ENCODE peak calls at places on chromosome 4, in seven cellular contexts. One of them, this sample, is unnamed.
A peak's percentile ranks its signal among the peaks of the same experiment; 100 is the strongest.

GRCh38 chr4:102501176-102501634 is at the start of gene NFKB1:
- DNase-seq in K562: no peak
- DNase-seq in GM12878: peak; percentile 55
- DNase-seq in HepG2: peak; percentile 54
- DNase-seq in SK-N-SH: no peak
- DNase-seq in GM12892: peak; percentile 38
- DNase-seq in H1: no peak
- DNase-seq in this sample: peak; percentile 44

GRCh38 chr4:109548655-109549054 is 11.4 kb upstream of the MCUB start:
- DNase-seq in GM12892: no peak
- DNase-seq in K562: no peak
- DNase-seq in GM12878: no peak
- DNase-seq in SK-N-SH: no peak
- DNase-seq in H1: no peak
- DNase-seq in HepG2: no peak
- DNase-seq in this sample: no peak

GRCh38 chr4:17597517-17597916 is 16.9 kb upstream of the MED28 start:
- DNase-seq in SK-N-SH: peak; percentile 21
- DNase-seq in GM12892: no peak
- DNase-seq in HepG2: no peak
- DNase-seq in H1: no peak
- DNase-seq in K562: no peak
- DNase-seq in GM12878: no peak
- DNase-seq in this sample: no peak

GRCh38 chr4:185144601-185145240 is 1.7 kb downstream of the SLC25A4 start:
- DNase-seq in K562: no peak
- DNase-seq in SK-N-SH: no peak
- DNase-seq in GM12878: no peak
- DNase-seq in H1: no peak
- DNase-seq in HepG2: peak; percentile 22
- DNase-seq in GM12892: no peak
- DNase-seq in this sample: no peak

GRCh38 chr4:52076731-52077130 is 25.6 kb downstream of the SPATA18 start:
- DNase-seq in GM12878: no peak
- DNase-seq in K562: no peak
- DNase-seq in H1: peak; percentile 44
- DNase-seq in GM12892: no peak
- DNase-seq in SK-N-SH: peak; percentile 60
- DNase-seq in HepG2: no peak
- DNase-seq in this sample: no peak

GRCh38 chr4:2390780-2391490 is 27.5 kb downstream of the ZFYVE28 start:
- DNase-seq in GM12892: no peak
- DNase-seq in K562: no peak
- DNase-seq in GM12878: no peak
- DNase-seq in HepG2: no peak
- DNase-seq in SK-N-SH: peak; percentile 80
- DNase-seq in H1: no peak
- DNase-seq in this sample: no peak

GRCh38 chr4:2824329-2825183 is 19.1 kb upstream of the ADD1 start:
- DNase-seq in SK-N-SH: no peak
- DNase-seq in H1: no peak
- DNase-seq in GM12892: peak; percentile 19
- DNase-seq in HepG2: no peak
- DNase-seq in GM12878: no peak
- DNase-seq in K562: no peak
- DNase-seq in this sample: no peak

GRCh38 chr4:95129708-95130343 is 372.1 kb downstream of the BMPR1B start:
- DNase-seq in HepG2: no peak
- DNase-seq in K562: no peak
- DNase-seq in H1: no peak
- DNase-seq in GM12892: no peak
- DNase-seq in SK-N-SH: no peak
- DNase-seq in GM12878: no peak
- DNase-seq in this sample: no peak

GRCh38 chr4:185395255-185395955 is at the start of gene LRP2BP:
- DNase-seq in SK-N-SH: no peak
- DNase-seq in GM12892: no peak
- DNase-seq in GM12878: peak; percentile 48
- DNase-seq in K562: no peak
- DNase-seq in HepG2: peak; percentile 59
- DNase-seq in H1: no peak
- DNase-seq in this sample: no peak

GRCh38 chr4:184664445-184665210 is 15.1 kb downstream of the PRIMPOL start:
- DNase-seq in GM12892: no peak
- DNase-seq in HepG2: no peak
- DNase-seq in H1: no peak
- DNase-seq in K562: peak; percentile 63
- DNase-seq in SK-N-SH: peak; percentile 32
- DNase-seq in GM12878: no peak
- DNase-seq in this sample: no peak

GRCh38 chr4:74449571-74450297 is 4.8 kb downstream of the AREG start:
- DNase-seq in HepG2: no peak
- DNase-seq in SK-N-SH: no peak
- DNase-seq in K562: no peak
- DNase-seq in GM12878: no peak
- DNase-seq in GM12892: no peak
- DNase-seq in H1: no peak
- DNase-seq in this sample: no peak

GRCh38 chr4:155769092-155769491 is 10.3 kb downstream of the GUCY1B1 start:
- DNase-seq in GM12878: no peak
- DNase-seq in HepG2: no peak
- DNase-seq in K562: no peak
- DNase-seq in SK-N-SH: no peak
- DNase-seq in GM12892: no peak
- DNase-seq in H1: no peak
- DNase-seq in this sample: no peak

GRCh38 chr4:183098080-183098722 is 856 bp upstream of the WWC2 start:
- DNase-seq in H1: no peak
- DNase-seq in HepG2: peak; percentile 47
- DNase-seq in SK-N-SH: peak; percentile 81
- DNase-seq in K562: peak; percentile 62
- DNase-seq in GM12878: no peak
- DNase-seq in GM12892: peak; percentile 11
- DNase-seq in this sample: peak; percentile 38

GRCh38 chr4:140233811-140234696 is 80.1 kb upstream of the MAML3 start:
- DNase-seq in SK-N-SH: no peak
- DNase-seq in GM12892: no peak
- DNase-seq in K562: no peak
- DNase-seq in GM12878: no peak
- DNase-seq in HepG2: no peak
- DNase-seq in H1: no peak
- DNase-seq in this sample: no peak

GRCh38 chr4:144709793-144710525 is 64.0 kb downstream of the HHIP start:
- DNase-seq in GM12892: no peak
- DNase-seq in HepG2: no peak
- DNase-seq in H1: no peak
- DNase-seq in K562: no peak
- DNase-seq in GM12878: no peak
- DNase-seq in SK-N-SH: no peak
- DNase-seq in this sample: no peak

GRCh38 chr4:163271555-163272127 is 60.8 kb downstream of the NPY1R start:
- DNase-seq in GM12892: no peak
- DNase-seq in HepG2: no peak
- DNase-seq in H1: no peak
- DNase-seq in K562: no peak
- DNase-seq in SK-N-SH: no peak
- DNase-seq in GM12878: no peak
- DNase-seq in this sample: no peak

GRCh38 chr4:163273922-163274321 is 58.5 kb downstream of the NPY1R start:
- DNase-seq in GM12892: no peak
- DNase-seq in K562: no peak
- DNase-seq in HepG2: no peak
- DNase-seq in SK-N-SH: no peak
- DNase-seq in GM12878: no peak
- DNase-seq in H1: no peak
- DNase-seq in this sample: no peak

GRCh38 chr4:163273203-163273602 is 59.2 kb downstream of the NPY1R start:
- DNase-seq in SK-N-SH: no peak
- DNase-seq in H1: no peak
- DNase-seq in GM12878: no peak
- DNase-seq in GM12892: no peak
- DNase-seq in K562: no peak
- DNase-seq in HepG2: no peak
- DNase-seq in this sample: no peak

GRCh38 chr4:163269156-163269555 is 63.2 kb downstream of the NPY1R start:
- DNase-seq in HepG2: no peak
- DNase-seq in H1: no peak
- DNase-seq in GM12878: no peak
- DNase-seq in K562: peak; percentile 19
- DNase-seq in SK-N-SH: no peak
- DNase-seq in GM12892: no peak
- DNase-seq in this sample: no peak

DNA sequence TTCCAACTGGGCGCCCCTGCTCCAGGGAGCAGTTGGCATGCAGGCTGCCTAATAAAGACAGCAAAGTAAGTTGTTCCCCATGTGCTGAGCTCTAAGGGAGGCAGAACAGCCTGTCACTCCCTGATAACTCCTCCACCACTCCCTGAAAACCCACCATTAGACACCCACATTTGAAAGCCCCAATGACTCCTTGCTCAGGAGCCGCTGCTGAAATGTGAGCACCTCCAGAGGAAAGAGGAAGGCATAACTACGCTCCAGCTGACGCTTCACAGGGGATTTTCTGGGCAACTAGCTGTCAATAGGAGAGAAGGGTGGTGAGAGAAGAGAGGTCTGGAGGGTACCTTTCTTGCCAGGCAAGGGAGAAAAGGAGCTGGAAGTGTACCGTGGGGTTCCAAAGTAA is 62.5 kb downstream of the NPY1R start:
- DNase-seq in H1: no peak
- DNase-seq in HepG2: no peak
- DNase-seq in GM12878: no peak
- DNase-seq in SK-N-SH: no peak
- DNase-seq in GM12892: no peak
- DNase-seq in K562: peak; percentile 28
- DNase-seq in this sample: no peak
- TF ChIP-seq TAF1 in H1: no peak
- TF ChIP-seq TAF1 in HepG2: no peak
- TF ChIP-seq TAF1 in GM12878: no peak
- TF ChIP-seq TAF1 in SK-N-SH: no peak
- TF ChIP-seq TAF1 in GM12892: no peak
- TF ChIP-seq TAF1 in K562: no peak
- TF ChIP-seq TAF1 in this sample: no peak

DNA sequence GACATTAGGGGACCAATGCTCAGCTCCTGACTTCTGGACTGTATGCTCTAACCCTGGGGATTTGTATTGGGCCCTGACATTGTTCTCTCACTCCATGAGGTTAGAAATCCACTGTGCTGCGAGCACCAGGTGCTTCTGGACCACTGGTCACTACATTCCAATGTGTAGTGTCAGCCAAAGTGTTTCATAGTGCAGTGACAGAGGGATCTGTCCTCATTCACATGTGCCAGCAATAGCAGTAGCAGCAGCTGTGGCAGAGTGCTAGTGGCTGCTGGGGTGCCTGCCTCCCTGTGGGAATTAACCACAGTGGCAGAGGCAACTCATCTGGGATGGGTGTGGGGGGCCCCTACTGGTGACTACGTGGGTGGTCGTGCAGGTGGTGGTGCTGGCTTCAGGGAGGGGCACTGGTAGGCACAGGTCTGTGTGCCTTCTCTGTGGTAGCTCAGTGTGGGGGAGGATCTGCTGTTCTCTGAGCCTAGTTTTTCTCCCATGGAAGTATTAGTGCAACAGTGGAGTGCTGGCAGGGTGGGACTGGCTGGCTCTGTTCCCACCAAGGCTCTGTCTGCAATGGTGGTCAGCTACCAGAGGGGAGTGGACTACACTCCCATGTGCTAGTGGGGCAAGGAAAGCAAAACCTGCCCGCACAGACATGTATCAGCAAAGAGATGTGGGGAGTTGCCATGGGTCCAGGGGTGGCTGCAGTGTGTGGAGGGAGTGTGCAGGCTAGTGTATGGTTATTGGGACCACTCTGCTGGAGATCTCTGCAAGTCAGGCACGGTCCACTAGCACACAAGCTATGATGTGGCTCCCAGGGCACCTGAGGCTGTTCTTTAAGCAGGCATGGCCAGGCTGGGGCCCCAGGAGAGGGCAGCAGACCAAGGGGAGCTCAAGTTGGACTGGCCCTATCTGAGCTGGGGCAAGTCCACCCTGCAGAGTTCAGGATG is 78.5 kb downstream of the SCLT1 start:
- DNase-seq in HepG2: no peak
- DNase-seq in GM12878: no peak
- DNase-seq in GM12892: no peak
- DNase-seq in K562: no peak
- DNase-seq in SK-N-SH: no peak
- DNase-seq in H1: no peak
- DNase-seq in this sample: no peak
- TF ChIP-seq TAF1 in HepG2: no peak
- TF ChIP-seq TAF1 in GM12878: no peak
- TF ChIP-seq TAF1 in GM12892: no peak
- TF ChIP-seq TAF1 in K562: no peak
- TF ChIP-seq TAF1 in SK-N-SH: no peak
- TF ChIP-seq TAF1 in H1: no peak
- TF ChIP-seq TAF1 in this sample: no peak

DNA sequence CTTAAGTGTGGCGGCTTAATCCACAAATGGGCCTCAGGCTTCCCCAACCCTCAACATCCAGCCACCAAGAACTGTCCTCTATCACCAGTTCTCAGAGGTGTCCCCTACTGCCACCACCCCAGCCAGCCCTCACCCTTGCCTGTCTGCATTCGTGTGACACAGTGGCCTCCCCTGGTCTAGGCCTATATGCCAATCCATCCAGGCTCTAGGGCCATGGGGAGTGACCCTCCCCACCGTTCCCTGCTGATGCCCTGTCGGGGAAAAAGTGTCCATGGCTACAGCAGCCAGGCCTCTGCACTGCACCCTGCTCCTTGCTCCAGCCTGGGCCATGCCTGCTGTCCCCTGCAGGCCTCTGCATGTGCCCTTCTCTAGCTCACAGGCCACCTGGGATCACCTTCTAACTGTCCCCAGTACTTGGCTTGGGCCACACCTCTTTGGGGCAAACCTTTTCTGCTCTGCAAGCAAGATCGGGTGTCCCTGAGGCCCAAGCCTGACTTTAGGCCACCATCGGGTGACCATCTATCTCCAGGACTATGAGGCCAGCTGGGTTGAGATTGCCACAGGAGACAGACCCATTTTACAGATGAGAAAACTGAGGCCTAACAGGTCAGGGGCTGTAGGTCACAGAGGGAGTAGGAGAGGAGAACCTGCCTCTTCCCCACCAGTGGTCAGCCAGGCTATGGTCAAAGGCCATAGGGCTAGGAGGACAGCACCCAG is 75.8 kb downstream of the JAKMIP1 start:
- DNase-seq in H1: no peak
- DNase-seq in SK-N-SH: no peak
- DNase-seq in GM12878: no peak
- DNase-seq in HepG2: no peak
- DNase-seq in K562: no peak
- DNase-seq in GM12892: no peak
- DNase-seq in this sample: no peak
- TF ChIP-seq TAF1 in H1: no peak
- TF ChIP-seq TAF1 in SK-N-SH: no peak
- TF ChIP-seq TAF1 in GM12878: no peak
- TF ChIP-seq TAF1 in HepG2: no peak
- TF ChIP-seq TAF1 in K562: no peak
- TF ChIP-seq TAF1 in GM12892: no peak
- TF ChIP-seq TAF1 in this sample: no peak

DNA sequence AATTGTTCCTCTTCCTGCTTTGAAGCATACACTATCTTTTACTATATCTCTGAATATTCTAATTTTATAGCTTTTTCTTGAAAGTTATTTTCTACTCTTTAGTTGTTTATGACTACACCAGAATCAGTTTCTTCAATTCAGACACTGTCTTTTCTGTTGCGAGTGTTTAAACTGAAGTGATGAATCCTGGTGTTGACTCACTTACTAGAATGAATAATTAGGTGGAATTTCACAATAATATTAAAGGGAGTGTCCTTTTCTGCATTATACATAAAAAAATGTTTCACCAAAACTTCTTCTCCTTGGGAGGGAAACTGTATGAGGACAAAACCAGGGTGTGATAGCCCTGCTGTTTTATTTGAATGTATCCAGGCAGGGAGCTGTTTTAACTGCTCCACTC is 1383.1 kb downstream of the C4orf33 start:
- DNase-seq in SK-N-SH: no peak
- DNase-seq in H1: no peak
- DNase-seq in GM12892: no peak
- DNase-seq in HepG2: no peak
- DNase-seq in K562: no peak
- DNase-seq in GM12878: no peak
- DNase-seq in this sample: no peak
- TF ChIP-seq TAF1 in SK-N-SH: no peak
- TF ChIP-seq TAF1 in H1: no peak
- TF ChIP-seq TAF1 in GM12892: no peak
- TF ChIP-seq TAF1 in HepG2: no peak
- TF ChIP-seq TAF1 in K562: no peak
- TF ChIP-seq TAF1 in GM12878: no peak
- TF ChIP-seq TAF1 in this sample: no peak